ENCODE peak calls at places on chromosomes 12 and 14, in nine cellular contexts. A is psoas muscle, O is fibroblast of pulmonary artery, S is astrocyte of the cerebellum, E is bronchial epithelial cell, M is foreskin fibroblast, K is testis, H is A549, X is tibial nerve. Q is an unnamed sample.

GRCh38 chr14:49944501-49944900 is 51.6 kb downstream of the ARF6 start:
- DNase-seq in A (no peak), O (no peak), S (no peak), E (no peak), M (no peak), K (no peak), H (no peak), X (no peak), Q (no peak)

GRCh38 chr14:60622210-60622919 is 26.9 kb downstream of the SIX1 start:
- DNase-seq in A (no peak), O (peak), S (peak), E (no peak), M (no peak), K (no peak), H (no peak), X (peak), Q (no peak)

GRCh38 chr14:30610719-30611388 is 11.3 kb upstream of the SCFD1 start:
- DNase-seq in A (no peak), O (peak), S (peak), E (peak), M (peak), K (no peak), H (peak), X (peak), Q (no peak)

GRCh38 chr12:86050010-86050409 is 175.9 kb downstream of the NTS start:
- DNase-seq in A (no peak), O (no peak), S (no peak), E (no peak), M (no peak), K (no peak), H (no peak), X (no peak), Q (no peak)

GRCh38 chr14:24857277-24857676 is 192.7 kb downstream of the STXBP6 start:
- DNase-seq in A (no peak), O (no peak), S (no peak), E (no peak), M (no peak), K (no peak), H (no peak), X (no peak), Q (no peak)

GRCh38 chr14:93712838-93713724 is 75.2 kb downstream of the PRIMA1 start:
- DNase-seq in A (no peak), O (no peak), S (no peak), E (peak), M (no peak), K (no peak), H (no peak), X (no peak), Q (no peak)

GRCh38 chr14:24224618-24225071 is 7.5 kb downstream of the NEDD8 start:
- DNase-seq in A (no peak), O (peak), S (peak), E (peak), M (peak), K (no peak), H (no peak), X (no peak), Q (no peak)

GRCh38 chr12:27143676-27144075 is 61.3 kb upstream of the C12orf71 start:
- DNase-seq in A (no peak), O (no peak), S (no peak), E (no peak), M (no peak), K (no peak), H (no peak), X (no peak), Q (no peak)

GRCh38 chr14:67359319-67359774 is 257 bp downstream of the ATP6V1D start:
- DNase-seq in A (peak), O (peak), S (no peak), E (peak), M (peak), K (no peak), H (no peak), X (no peak), Q (peak)

GRCh38 chr14:33634631-33635030 is 316.2 kb downstream of the EGLN3 start:
- DNase-seq in A (no peak), O (no peak), S (no peak), E (peak), M (no peak), K (no peak), H (no peak), X (no peak), Q (no peak)

GRCh38 chr12:112161711-112162110 is 36.4 kb downstream of the TRAFD1 start:
- DNase-seq in A (no peak), O (peak), S (peak), E (no peak), M (no peak), K (no peak), H (no peak), X (no peak), Q (no peak)

GRCh38 chr12:85805654-85806053 is 30.6 kb downstream of the RASSF9 start:
- DNase-seq in A (no peak), O (peak), S (peak), E (no peak), M (peak), K (no peak), H (no peak), X (no peak), Q (no peak)

GRCh38 chr14:28879571-28879970 is 113.0 kb downstream of the FOXG1 start:
- DNase-seq in A (no peak), O (no peak), S (no peak), E (no peak), M (no peak), K (no peak), H (no peak), X (no peak), Q (no peak)

GRCh38 chr12:6157482-6157881 is 33.0 kb upstream of the VWF start:
- DNase-seq in A (no peak), O (no peak), S (no peak), E (no peak), M (no peak), K (no peak), H (no peak), X (no peak), Q (no peak)

GRCh38 chr14:99562848-99563748 is 40.9 kb downstream of the CCDC85C start:
- DNase-seq in A (peak), O (peak), S (peak), E (no peak), M (peak), K (peak), H (peak), X (peak), Q (peak)
- H3K4me3 ChIP-seq in A (no peak), O (no peak), S (no peak), E (no peak), M (no peak), K (no peak), H (no peak), X (no peak), Q (no peak)

DNA sequence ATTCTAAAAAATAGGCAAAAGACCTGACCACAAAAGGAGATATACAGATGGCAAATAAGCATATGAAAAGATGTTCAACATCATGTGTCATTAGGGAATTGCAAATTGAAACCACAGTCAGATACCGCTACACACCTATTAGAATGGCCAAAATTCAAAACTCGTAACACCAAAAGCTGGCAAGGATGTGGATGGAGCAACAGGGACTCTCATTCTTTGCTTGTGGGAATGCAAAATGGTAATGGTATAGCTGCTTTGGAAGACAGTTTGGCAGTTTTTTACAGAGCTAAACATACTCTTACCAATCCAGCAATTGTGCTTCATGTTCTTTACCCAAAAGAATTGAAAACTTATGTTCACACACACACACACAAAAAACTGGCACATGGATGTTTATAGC is 8.2 kb upstream of the HMGA2 start:
- DNase-seq in A (no peak), O (no peak), S (no peak), E (no peak), M (no peak), K (no peak), H (no peak), X (no peak), Q (no peak)
- TF ChIP-seq CTCF in A (no peak), O (no peak), S (no peak), E (no peak), M (no peak), K (no peak), H (no peak), X (no peak), Q (no peak)

GRCh38 chr12:108369736-108370396 is 30.8 kb upstream of the CMKLR1 start:
- DNase-seq in A (no peak), O (no peak), S (no peak), E (no peak), M (no peak), K (no peak), H (no peak), X (no peak), Q (no peak)

GRCh38 chr12:108374596-108375320 is 35.6 kb upstream of the CMKLR1 start:
- DNase-seq in A (no peak), O (no peak), S (no peak), E (no peak), M (no peak), K (no peak), H (no peak), X (no peak), Q (no peak)

GRCh38 chr12:108368089-108368488 is 29.0 kb upstream of the CMKLR1 start:
- DNase-seq in A (no peak), O (no peak), S (no peak), E (no peak), M (no peak), K (no peak), H (no peak), X (no peak), Q (no peak)

GRCh38 chr12:108373111-108373510 is 34.0 kb upstream of the CMKLR1 start:
- DNase-seq in A (no peak), O (no peak), S (no peak), E (no peak), M (no peak), K (no peak), H (no peak), X (no peak), Q (no peak)

GRCh38 chr12:108371801-108372344 is 32.8 kb upstream of the CMKLR1 start:
- DNase-seq in A (no peak), O (peak), S (peak), E (no peak), M (peak), K (no peak), H (no peak), X (no peak), Q (no peak)
- H3K4me3 ChIP-seq in A (no peak), O (no peak), S (no peak), E (no peak), M (no peak), K (no peak), H (no peak), X (no peak), Q (no peak)

DNA sequence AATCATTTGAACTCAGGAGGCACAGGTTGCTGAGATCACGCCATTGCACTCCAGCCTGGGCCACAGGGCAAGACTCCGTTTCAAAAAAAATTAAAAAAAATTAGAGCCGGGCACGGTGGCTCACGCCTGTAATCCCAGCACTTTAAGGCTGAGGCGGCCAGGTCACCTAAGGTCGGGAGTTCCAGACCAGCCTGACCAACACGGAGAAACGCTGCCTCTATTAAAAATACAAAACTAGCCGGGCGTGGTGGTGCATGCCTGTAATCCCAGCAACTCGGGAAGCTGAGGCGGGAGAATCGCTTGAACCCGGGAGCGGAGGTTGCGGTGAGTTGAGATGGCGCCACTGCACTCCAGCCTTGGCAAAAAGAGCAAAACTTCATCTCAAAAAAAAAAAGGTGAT is 35.7 kb downstream of the R3HDM2 start:
- DNase-seq in A (no peak), O (no peak), S (no peak), E (no peak), M (no peak), K (no peak), H (no peak), X (no peak), Q (no peak)
- TF ChIP-seq CTCF in A (no peak), O (no peak), S (no peak), E (no peak), M (no peak), K (no peak), H (no peak), X (no peak), Q (no peak)